ENCODE peak calls at places on chromosomes 2 and 18, in eight cellular contexts. S is body of pancreas, J is transverse colon, W is ovary, O is heart left ventricle, L is H1, F is A549, T is adrenal gland. B is an unnamed sample.

GRCh38 chr2:217279571-217279970 is 419.7 kb upstream of the TNP1 start:
- DNase-seq in S (no peak), J (no peak), W (no peak), O (no peak), L (no peak), F (no peak), T (no peak), B (no peak)

GRCh38 chr2:135985826-135986393 is 484 bp upstream of the DARS1 start:
- DNase-seq in S (no peak), J (no peak), W (no peak), O (no peak), L (no peak), F (peak), T (no peak), B (no peak)

GRCh38 chr2:237692601-237693079 is 65.3 kb downstream of the LRRFIP1 start:
- DNase-seq in S (peak), J (peak), W (peak), O (peak), L (no peak), F (no peak), T (no peak), B (no peak)

GRCh38 chr2:44615950-44616518 is 254.3 kb downstream of the CAMKMT start:
- DNase-seq in S (no peak), J (no peak), W (no peak), O (no peak), L (no peak), F (no peak), T (no peak), B (no peak)

GRCh38 chr2:47174731-47175361 is 19.7 kb upstream of the STPG4 start:
- DNase-seq in S (peak), J (peak), W (peak), O (no peak), L (no peak), F (peak), T (peak), B (no peak)

GRCh38 chr18:45755936-45756335 is 32.0 kb downstream of the SLC14A1 start:
- DNase-seq in S (peak), J (no peak), W (no peak), O (no peak), L (no peak), F (no peak), T (peak), B (no peak)

GRCh38 chr2:226995625-226996041 is 159.8 kb downstream of the RHBDD1 start:
- DNase-seq in S (no peak), J (peak), W (peak), O (no peak), L (no peak), F (no peak), T (peak), B (no peak)

GRCh38 chr2:69932596-69932922 is 17.6 kb downstream of the MXD1 start:
- DNase-seq in S (no peak), J (no peak), W (no peak), O (no peak), L (no peak), F (no peak), T (no peak), B (no peak)

GRCh38 chr2:210310550-210310949 is 4.4 kb downstream of the MYL1 start:
- DNase-seq in S (no peak), J (no peak), W (no peak), O (no peak), L (no peak), F (no peak), T (no peak), B (no peak)

GRCh38 chr2:150339282-150339681 is 148.2 kb downstream of the RND3 start:
- DNase-seq in S (no peak), J (no peak), W (no peak), O (no peak), L (no peak), F (no peak), T (no peak), B (no peak)

GRCh38 chr18:3584266-3584665 is 134.3 kb downstream of the TGIF1 start:
- DNase-seq in S (no peak), J (no peak), W (no peak), O (no peak), L (no peak), F (no peak), T (no peak), B (no peak)

GRCh38 chr2:238747114-238747513 is 100.8 kb upstream of the TWIST2 start:
- DNase-seq in S (no peak), J (no peak), W (no peak), O (no peak), L (no peak), F (no peak), T (no peak), B (no peak)

GRCh38 chr18:45441110-45441842 is 174.0 kb upstream of the SLC14A2 start:
- DNase-seq in S (peak), J (no peak), W (no peak), O (no peak), L (no peak), F (peak), T (no peak), B (no peak)

GRCh38 chr2:237691200-237691907 is 64.0 kb downstream of the LRRFIP1 start:
- DNase-seq in S (peak), J (peak), W (no peak), O (peak), L (no peak), F (no peak), T (peak), B (no peak)

GRCh38 chr18:31203086-31203793 is 40.6 kb upstream of the DSC1 start:
- DNase-seq in S (no peak), J (peak), W (no peak), O (no peak), L (no peak), F (no peak), T (no peak), B (no peak)

GRCh38 chr2:161586517-161587167 is 37.6 kb upstream of the SLC4A10 start:
- DNase-seq in S (no peak), J (no peak), W (no peak), O (no peak), L (no peak), F (peak), T (no peak), B (no peak)

GRCh38 chr18:57353940-57354461 is 1.6 kb downstream of the ST8SIA3 start:
- DNase-seq in S (peak), J (no peak), W (no peak), O (no peak), L (peak), F (peak), T (peak), B (no peak)

GRCh38 chr18:28961669-28962228 is 784.8 kb upstream of the CDH2 start:
- DNase-seq in S (no peak), J (no peak), W (no peak), O (no peak), L (peak), F (peak), T (no peak), B (no peak)

GRCh38 chr2:200365209-200365608 is 58.7 kb downstream of the SPATS2L start:
- DNase-seq in S (no peak), J (no peak), W (no peak), O (no peak), L (no peak), F (no peak), T (no peak), B (no peak)

GRCh38 chr2:181991171-181991885 is 5.7 kb downstream of the PPP1R1C start:
- DNase-seq in S (no peak), J (no peak), W (no peak), O (no peak), L (no peak), F (no peak), T (no peak), B (no peak)

GRCh38 chr2:101124684-101125366 is 26.4 kb downstream of the TBC1D8 start:
- DNase-seq in S (peak), J (peak), W (no peak), O (no peak), L (no peak), F (peak), T (peak), B (no peak)

GRCh38 chr18:54822872-54823845 is 5.1 kb upstream of the RAB27B start:
- DNase-seq in S (no peak), J (no peak), W (no peak), O (no peak), L (no peak), F (peak), T (no peak), B (no peak)

GRCh38 chr2:123093199-123093598 is 931.9 kb upstream of the CNTNAP5 start:
- DNase-seq in S (no peak), J (no peak), W (no peak), O (no peak), L (no peak), F (no peak), T (no peak), B (no peak)

GRCh38 chr2:105843797-105844374 is 99.2 kb downstream of the NCK2 start:
- DNase-seq in S (no peak), J (no peak), W (no peak), O (no peak), L (no peak), F (no peak), T (no peak), B (no peak)

GRCh38 chr2:231769170-231770136 is 11.6 kb downstream of the PDE6D start:
- DNase-seq in S (no peak), J (no peak), W (no peak), O (no peak), L (no peak), F (no peak), T (no peak), B (no peak)

GRCh38 chr2:45813003-45813601 is 161.6 kb downstream of the PRKCE start:
- DNase-seq in S (no peak), J (no peak), W (peak), O (peak), L (no peak), F (no peak), T (no peak), B (no peak)

GRCh38 chr18:79195716-79196683 is 126.8 kb downstream of the ATP9B start:
- DNase-seq in S (no peak), J (no peak), W (no peak), O (no peak), L (no peak), F (no peak), T (no peak), B (no peak)

GRCh38 chr18:10927980-10928605 is 221.3 kb downstream of the PIEZO2 start:
- DNase-seq in S (no peak), J (no peak), W (no peak), O (no peak), L (no peak), F (no peak), T (no peak), B (no peak)

GRCh38 chr18:46821856-46822711 is 65.2 kb upstream of the ST8SIA5 start:
- DNase-seq in S (no peak), J (no peak), W (no peak), O (no peak), L (no peak), F (no peak), T (no peak), B (no peak)

GRCh38 chr2:120858764-120859525 is 123.3 kb downstream of the GLI2 start:
- DNase-seq in S (no peak), J (no peak), W (no peak), O (no peak), L (no peak), F (no peak), T (no peak), B (no peak)

GRCh38 chr2:39913648-39914456 is 134.8 kb upstream of the THUMPD2 start:
- DNase-seq in S (no peak), J (no peak), W (no peak), O (no peak), L (peak), F (peak), T (no peak), B (no peak)

GRCh38 chr2:181563101-181563692 is 93.7 kb downstream of the CERKL start:
- DNase-seq in S (no peak), J (no peak), W (no peak), O (no peak), L (no peak), F (no peak), T (no peak), B (no peak)

GRCh38 chr2:186181625-186182024 is 304.4 kb upstream of the ZC3H15 start:
- DNase-seq in S (no peak), J (no peak), W (no peak), O (no peak), L (no peak), F (no peak), T (no peak), B (no peak)

GRCh38 chr2:85273732-85274731 is 53.8 kb downstream of the TGOLN2 start:
- DNase-seq in S (no peak), J (peak), W (peak), O (peak), L (no peak), F (no peak), T (no peak), B (no peak)

GRCh38 chr18:48048251-48048650 is 117.8 kb upstream of the SMAD2 start:
- DNase-seq in S (no peak), J (no peak), W (no peak), O (no peak), L (no peak), F (no peak), T (no peak), B (no peak)

GRCh38 chr2:233267516-233268245 is 16.2 kb downstream of the ATG16L1 start:
- DNase-seq in S (peak), J (peak), W (no peak), O (no peak), L (no peak), F (no peak), T (no peak), B (no peak)

DNA sequence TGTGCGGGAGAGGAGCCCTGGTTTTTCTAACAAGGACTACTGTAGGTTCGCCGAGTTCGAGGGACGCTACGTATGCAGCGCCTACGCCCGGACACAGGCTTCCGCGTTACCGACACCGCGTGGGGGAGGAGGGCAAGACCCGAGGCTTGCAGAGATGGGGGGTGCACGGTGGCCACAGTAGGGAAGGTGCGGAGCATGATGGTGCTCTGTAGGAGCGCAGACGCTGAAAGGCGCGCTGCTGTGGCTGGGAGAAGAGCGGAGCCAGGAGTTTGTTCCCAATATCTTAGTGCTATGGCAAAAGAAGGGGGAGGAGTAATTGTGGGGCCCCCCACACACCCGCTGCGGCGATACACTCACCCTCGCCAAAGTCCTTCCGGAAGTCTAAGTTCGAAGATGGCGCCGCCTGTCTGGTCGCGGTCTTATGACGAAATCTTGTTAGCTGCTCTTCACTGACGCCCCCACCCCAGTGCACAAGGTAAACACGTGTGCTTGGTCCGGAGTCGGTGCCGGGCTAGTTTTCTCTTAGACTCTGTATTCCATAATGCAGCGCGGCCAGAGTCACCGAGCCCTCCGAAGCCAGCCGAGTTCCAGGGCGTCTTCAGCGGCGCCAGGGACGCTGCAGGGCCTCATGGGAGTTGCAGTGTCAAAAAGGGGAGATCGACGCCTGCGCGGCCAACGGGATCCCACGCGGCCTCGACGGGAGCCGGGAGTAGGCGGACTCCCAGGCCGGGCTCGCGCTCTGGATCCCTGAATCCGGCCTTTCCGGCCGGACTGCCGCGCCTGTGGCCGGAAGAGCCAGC is at the start of gene GTF3C2:
- DNase-seq in S (peak), J (peak), W (peak), O (peak), L (peak), F (peak), T (peak), B (no peak)
- TF ChIP-seq POLR2A in S (no peak), J (peak), W (peak), O (no peak), L (peak), F (peak), T (no peak), B (no peak)

GRCh38 chr18:36580266-36580665 is 248.5 kb downstream of the TPGS2 start:
- DNase-seq in S (no peak), J (no peak), W (peak), O (no peak), L (no peak), F (no peak), T (no peak), B (peak)
- TF ChIP-seq CTCF in S (no peak), J (no peak), W (no peak), O (peak), L (no peak), F (no peak), T (no peak), B (no peak)

GRCh38 chr2:74502720-74503505 is 3.5 kb upstream of the LBX2 start:
- DNase-seq in S (peak), J (peak), W (no peak), O (peak), L (no peak), F (peak), T (peak), B (no peak)
- TF ChIP-seq POLR2A in S (peak), J (peak), W (no peak), O (no peak), L (no peak), F (peak), T (no peak), B (no peak)

GRCh38 chr2:94958245-94958644 is 67.3 kb upstream of the MAL start:
- DNase-seq in S (no peak), J (no peak), W (no peak), O (no peak), L (no peak), F (no peak), T (no peak), B (no peak)

GRCh38 chr2:94960266-94960665 is 65.2 kb upstream of the MAL start:
- DNase-seq in S (no peak), J (no peak), W (no peak), O (no peak), L (no peak), F (no peak), T (no peak), B (no peak)

GRCh38 chr2:94960751-94961150 is 64.8 kb upstream of the MAL start:
- DNase-seq in S (no peak), J (no peak), W (no peak), O (no peak), L (no peak), F (no peak), T (no peak), B (no peak)

GRCh38 chr2:94966689-94967088 is 58.8 kb upstream of the MAL start:
- DNase-seq in S (no peak), J (no peak), W (no peak), O (no peak), L (no peak), F (no peak), T (no peak), B (no peak)

DNA sequence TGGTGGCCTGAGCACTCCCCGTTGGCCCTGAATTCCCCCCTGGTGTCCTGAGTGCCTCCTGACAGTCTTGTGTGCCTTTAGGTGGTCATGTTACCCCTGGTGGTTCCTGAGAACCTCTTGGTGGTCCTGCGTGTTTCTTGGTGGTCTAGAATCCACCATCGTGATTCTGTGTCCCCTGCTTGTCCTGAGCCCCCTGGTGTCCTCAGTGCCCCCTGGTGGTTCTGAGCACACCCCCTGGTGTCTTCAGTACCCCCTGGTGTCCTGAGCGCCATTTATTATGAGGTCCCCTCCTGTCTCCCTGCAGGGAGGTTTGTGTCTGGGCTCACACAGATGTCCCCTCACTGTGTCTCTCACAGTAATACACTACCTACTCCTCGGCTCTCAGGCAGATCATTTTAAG is 61.3 kb upstream of the MAL start:
- DNase-seq in S (no peak), J (no peak), W (no peak), O (peak), L (no peak), F (no peak), T (no peak), B (no peak)
- TF ChIP-seq CTCF in S (no peak), J (no peak), W (no peak), O (no peak), L (no peak), F (no peak), T (no peak), B (no peak)

GRCh38 chr18:13218376-13219011 is at the start of gene LDLRAD4:
- DNase-seq in S (peak), J (peak), W (no peak), O (peak), L (no peak), F (no peak), T (peak), B (peak)
- TF ChIP-seq POLR2A in S (peak), J (peak), W (no peak), O (no peak), L (no peak), F (no peak), T (peak), B (peak)

GRCh38 chr18:9392726-9393125 is 58.2 kb downstream of the TWSG1 start:
- DNase-seq in S (no peak), J (no peak), W (no peak), O (no peak), L (no peak), F (no peak), T (no peak), B (no peak)
- TF ChIP-seq CTCF in S (no peak), J (peak), W (no peak), O (no peak), L (no peak), F (no peak), T (no peak), B (no peak)